ENCODE peak calls at places on chromosomes 4 and X, in five cellular contexts. One of them, this sample, is unnamed.

GRCh38 chrX:133171962-133172708 is 46.0 kb downstream of the TFDP3 start:
- DNase-seq in GM12878: no peak
- DNase-seq in PC-3: peak; percentile 65
- DNase-seq in astrocyte: no peak
- DNase-seq in IMR-90: no peak
- DNase-seq in this sample: no peak

GRCh38 chrX:44042731-44043130 is 69.5 kb upstream of the NDP start:
- DNase-seq in GM12878: no peak
- DNase-seq in PC-3: no peak
- DNase-seq in astrocyte: peak; percentile 66
- DNase-seq in IMR-90: peak; percentile 50
- DNase-seq in this sample: peak; percentile 27

GRCh38 chr4:26964994-26965393 is 104.4 kb downstream of the STIM2 start:
- DNase-seq in GM12878: no peak
- DNase-seq in PC-3: no peak
- DNase-seq in astrocyte: no peak
- DNase-seq in IMR-90: no peak
- DNase-seq in this sample: no peak

GRCh38 chr4:2852481-2852881 is 8.8 kb downstream of the ADD1 start:
- DNase-seq in GM12878: peak; percentile 59
- DNase-seq in PC-3: no peak
- DNase-seq in astrocyte: no peak
- DNase-seq in IMR-90: no peak
- DNase-seq in this sample: no peak

GRCh38 chrX:65690057-65690855 is 22.8 kb downstream of the MSN start:
- DNase-seq in GM12878: no peak
- DNase-seq in PC-3: peak; percentile 60
- DNase-seq in astrocyte: peak; percentile 79
- DNase-seq in IMR-90: peak; percentile 78
- DNase-seq in this sample: peak; percentile 89

GRCh38 chrX:41720125-41720780 is 3.7 kb upstream of the GPR82 start:
- DNase-seq in GM12878: peak; percentile 51
- DNase-seq in PC-3: no peak
- DNase-seq in astrocyte: peak; percentile 31
- DNase-seq in IMR-90: peak; percentile 41
- DNase-seq in this sample: no peak

GRCh38 chrX:8987672-8988250 is 46.2 kb downstream of the FAM9B start:
- DNase-seq in GM12878: no peak
- DNase-seq in PC-3: no peak
- DNase-seq in astrocyte: no peak
- DNase-seq in IMR-90: no peak
- DNase-seq in this sample: no peak

GRCh38 chrX:107684956-107685385 is 56.7 kb downstream of the PRPS1 start:
- DNase-seq in GM12878: no peak
- DNase-seq in PC-3: no peak
- DNase-seq in astrocyte: peak; percentile 44
- DNase-seq in IMR-90: no peak
- DNase-seq in this sample: no peak

GRCh38 chrX:78838709-78839108 is 91.2 kb downstream of the LPAR4 start:
- DNase-seq in GM12878: no peak
- DNase-seq in PC-3: peak; percentile 5
- DNase-seq in astrocyte: no peak
- DNase-seq in IMR-90: no peak
- DNase-seq in this sample: no peak

GRCh38 chr4:1056671-1057402 is 45.4 kb downstream of the FGFRL1 start:
- DNase-seq in GM12878: no peak
- DNase-seq in PC-3: no peak
- DNase-seq in astrocyte: no peak
- DNase-seq in IMR-90: no peak
- DNase-seq in this sample: no peak

GRCh38 chrX:44431206-44431605 is 87.7 kb upstream of the EFHC2 start:
- DNase-seq in GM12878: no peak
- DNase-seq in PC-3: peak; percentile 88
- DNase-seq in astrocyte: peak; percentile 41
- DNase-seq in IMR-90: peak; percentile 16
- DNase-seq in this sample: peak; percentile 81

GRCh38 chrX:42102586-42103282 is 179.4 kb upstream of the CASK start:
- DNase-seq in GM12878: no peak
- DNase-seq in PC-3: peak; percentile 2
- DNase-seq in astrocyte: peak; percentile 16
- DNase-seq in IMR-90: no peak
- DNase-seq in this sample: no peak

GRCh38 chrX:8090482-8090881 is 80.6 kb downstream of the VCX2 start:
- DNase-seq in GM12878: no peak
- DNase-seq in PC-3: no peak
- DNase-seq in astrocyte: no peak
- DNase-seq in IMR-90: no peak
- DNase-seq in this sample: no peak

DNA sequence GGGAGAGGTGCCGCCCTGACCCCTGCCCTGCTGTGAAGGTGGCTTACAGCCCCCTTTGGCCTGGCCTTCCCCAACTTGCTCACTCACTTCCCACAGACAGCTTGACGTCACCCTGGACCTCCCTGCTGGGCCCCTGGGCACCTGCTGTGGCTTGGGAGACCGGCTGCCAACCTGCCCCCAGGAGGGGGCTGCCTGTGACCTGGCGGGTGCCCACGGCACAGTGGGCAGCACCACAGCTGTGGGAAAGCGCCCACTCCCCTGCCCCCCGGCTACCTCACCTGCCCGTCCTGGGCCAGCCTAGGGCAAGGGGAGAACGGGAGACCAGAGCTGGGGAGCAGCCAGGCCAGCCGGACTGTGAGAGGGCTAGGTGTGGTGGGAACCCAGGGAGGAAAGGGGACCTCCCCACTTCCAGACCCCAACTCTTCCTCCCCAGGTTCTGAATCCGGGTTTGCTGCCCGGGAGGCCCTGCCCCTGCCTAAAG is 2.4 kb upstream of the ZFP92 start:
- DNase-seq in GM12878: no peak
- DNase-seq in PC-3: no peak
- DNase-seq in astrocyte: no peak
- DNase-seq in IMR-90: no peak
- DNase-seq in this sample: peak; percentile 79
- H3K27me3 ChIP-seq in GM12878: no peaks in the 10 kb centered on the region
- H3K27me3 ChIP-seq in PC-3: peaks cover 41% of the 10 kb centered on the region
- H3K27me3 ChIP-seq in astrocyte: peaks cover 4% of the 10 kb centered on the region
- H3K27me3 ChIP-seq in IMR-90: peaks cover 8% of the 10 kb centered on the region
- H3K27me3 ChIP-seq in this sample: peaks cover 25% of the 10 kb centered on the region

DNA sequence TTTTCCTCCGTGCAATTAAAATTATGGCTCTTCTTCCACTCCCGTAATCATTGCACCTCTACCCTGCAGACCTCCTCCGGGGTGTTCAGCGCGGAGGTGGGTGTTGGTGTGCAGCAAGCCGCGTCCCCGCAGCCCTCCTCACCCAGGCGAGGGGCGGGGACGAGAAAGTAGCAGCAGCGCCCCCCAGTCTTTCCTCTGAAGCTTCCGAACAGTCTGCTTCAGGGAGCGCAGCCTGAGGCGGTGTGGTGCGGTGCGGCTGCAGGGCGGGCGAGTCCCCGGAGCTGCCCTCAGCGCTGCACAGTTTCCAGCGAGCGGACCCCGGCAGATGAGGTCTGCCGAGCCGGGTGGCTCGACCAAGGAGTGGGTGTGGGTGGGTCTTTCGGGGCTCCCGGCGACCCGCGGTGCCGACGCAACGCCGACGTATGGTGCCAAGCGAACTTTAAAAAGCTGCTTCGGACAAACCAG is at the start of gene FRAS1:
- DNase-seq in GM12878: no peak
- DNase-seq in PC-3: peak; percentile 13
- DNase-seq in astrocyte: peak; percentile 22
- DNase-seq in IMR-90: no peak
- DNase-seq in this sample: peak; percentile 79
- H3K4me2 ChIP-seq in GM12878: peak within 1 kb of the TSS; percentile 93
- H3K4me2 ChIP-seq in PC-3: peak within 1 kb of the TSS; percentile 96
- H3K4me2 ChIP-seq in astrocyte: peak within 1 kb of the TSS; percentile 97
- H3K4me2 ChIP-seq in IMR-90: peak within 1 kb of the TSS; percentile 97
- H3K4me2 ChIP-seq in this sample: peak within 1 kb of the TSS; percentile 77

DNA sequence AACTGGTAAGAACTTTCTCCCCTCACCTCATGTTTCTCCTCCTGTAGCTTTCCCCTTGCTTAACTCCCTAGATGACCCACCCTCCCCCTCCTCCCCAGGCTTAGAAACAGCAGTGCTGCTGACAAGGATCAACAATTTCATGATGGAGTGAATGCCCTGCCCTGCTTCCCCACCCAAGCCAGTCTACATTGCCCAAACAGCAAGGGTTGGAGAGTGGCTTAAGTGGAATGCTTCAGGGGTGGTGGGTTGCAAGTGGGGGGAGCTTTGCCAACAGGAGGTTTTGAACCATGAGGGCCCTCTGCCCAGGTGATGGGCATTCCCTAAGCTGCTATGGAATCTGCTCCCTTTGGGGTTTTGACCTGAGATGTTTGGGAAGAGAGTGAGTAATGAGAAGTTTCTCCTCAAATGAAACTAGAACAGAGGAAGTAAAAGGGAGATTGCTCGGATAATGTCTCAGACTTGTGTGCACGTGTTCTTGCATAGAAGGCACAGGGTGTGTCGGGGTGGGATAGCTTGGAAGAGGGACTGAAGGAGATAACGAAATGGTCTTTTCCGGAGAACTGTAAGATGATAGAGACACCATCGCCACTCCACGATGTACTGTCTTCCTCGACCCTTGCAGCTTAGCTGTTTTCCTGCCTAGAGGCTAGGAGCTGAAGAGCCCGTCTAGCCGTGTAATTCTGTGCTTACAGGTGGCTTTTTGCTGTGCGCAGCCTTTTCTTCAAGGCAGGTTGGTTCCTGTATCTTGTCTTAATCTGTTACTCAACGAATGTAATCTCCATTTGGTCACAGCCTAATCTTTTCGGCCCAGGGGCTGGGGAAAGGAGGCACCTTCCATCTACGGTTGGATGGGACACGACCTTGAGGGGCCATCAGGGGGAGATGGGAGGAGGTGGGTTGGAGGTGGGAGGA is 10.1 kb downstream of the GDPD2 start:
- DNase-seq in GM12878: no peak
- DNase-seq in PC-3: no peak
- DNase-seq in astrocyte: no peak
- DNase-seq in IMR-90: no peak
- DNase-seq in this sample: peak; percentile 72
- H3K27ac ChIP-seq in GM12878: no peak overlapping the region
- H3K27ac ChIP-seq in PC-3: no peak overlapping the region
- H3K27ac ChIP-seq in astrocyte: no peak overlapping the region
- H3K27ac ChIP-seq in IMR-90: no peak overlapping the region
- H3K27ac ChIP-seq in this sample: no peak overlapping the region

GRCh38 chr4:52836120-52836519 is 26.0 kb upstream of the RASL11B start:
- DNase-seq in GM12878: no peak
- DNase-seq in PC-3: no peak
- DNase-seq in astrocyte: no peak
- DNase-seq in IMR-90: no peak
- DNase-seq in this sample: no peak
- H3K27me3 ChIP-seq in GM12878: no peaks in the 10 kb centered on the region
- H3K27me3 ChIP-seq in PC-3: no peaks in the 10 kb centered on the region
- H3K27me3 ChIP-seq in astrocyte: no peaks in the 10 kb centered on the region
- H3K27me3 ChIP-seq in IMR-90: peaks cover 6% of the 10 kb centered on the region
- H3K27me3 ChIP-seq in this sample: peaks cover 3% of the 10 kb centered on the region

GRCh38 chr4:104870495-104871228 is 276.0 kb upstream of the TET2 start:
- DNase-seq in GM12878: peak; percentile 62
- DNase-seq in PC-3: no peak
- DNase-seq in astrocyte: no peak
- DNase-seq in IMR-90: no peak
- DNase-seq in this sample: no peak
- H3K4me2 ChIP-seq in GM12878: peak overlapping the region; percentile 73
- H3K4me2 ChIP-seq in PC-3: no peak overlapping the region
- H3K4me2 ChIP-seq in astrocyte: no peak overlapping the region
- H3K4me2 ChIP-seq in IMR-90: no peak overlapping the region
- H3K4me2 ChIP-seq in this sample: no peak overlapping the region

GRCh38 chr4:108078024-108078733 is 88.5 kb downstream of the HADH start:
- DNase-seq in GM12878: no peak
- DNase-seq in PC-3: no peak
- DNase-seq in astrocyte: peak; percentile 51
- DNase-seq in IMR-90: no peak
- DNase-seq in this sample: peak; percentile 88

GRCh38 chr4:108081251-108081650 is 87.5 kb downstream of the LEF1 start:
- DNase-seq in GM12878: no peak
- DNase-seq in PC-3: no peak
- DNase-seq in astrocyte: no peak
- DNase-seq in IMR-90: no peak
- DNase-seq in this sample: no peak

DNA sequence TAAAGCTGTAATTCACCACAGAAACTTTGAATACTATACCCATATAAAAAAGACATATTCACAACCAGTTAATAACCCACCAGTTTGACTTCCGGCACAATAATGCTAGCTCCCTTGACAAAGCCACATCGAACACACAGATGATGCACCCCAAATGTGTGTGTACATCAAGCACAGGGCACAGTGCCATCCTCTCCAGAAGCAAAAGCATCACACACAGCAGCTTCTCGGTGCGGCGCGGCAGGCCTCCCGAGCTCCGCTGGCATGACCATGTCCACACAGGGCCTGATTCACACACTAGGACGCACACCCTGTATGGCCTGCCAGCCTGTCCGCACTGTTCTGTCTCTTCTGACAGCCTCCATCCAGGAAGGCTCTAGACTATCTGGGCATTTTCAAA is 88.0 kb downstream of the LEF1 start:
- DNase-seq in GM12878: no peak
- DNase-seq in PC-3: no peak
- DNase-seq in astrocyte: no peak
- DNase-seq in IMR-90: no peak
- DNase-seq in this sample: no peak
- H3K27ac ChIP-seq in GM12878: no peak overlapping the region
- H3K27ac ChIP-seq in PC-3: no peak overlapping the region
- H3K27ac ChIP-seq in astrocyte: no peak overlapping the region
- H3K27ac ChIP-seq in IMR-90: no peak overlapping the region
- H3K27ac ChIP-seq in this sample: no peak overlapping the region

This sample was measured in osteoblast.